ENCODE peak calls at places on chromosomes 13 and 19, in seven cellular contexts. B is fibroblast of the aortic adventitia, D is GM06990, P is pancreas, M is WTC11, N is GM10248, X is lower lobe of right lung. V is an unnamed sample.

GRCh38 chr19:34226036-34226435 is 28.3 kb upstream of the GARRE1 start:
- DNase-seq in D (no peak), B (no peak), M (no peak), P (no peak), N (no peak), X (no peak), V (no peak)

GRCh38 chr19:51094696-51095279 is 12.1 kb upstream of the KLK14 start:
- DNase-seq in M (peak), P (no peak), B (no peak), X (peak), D (no peak), N (peak), V (peak)

GRCh38 chr13:87671824-87672603 is 843 bp downstream of the SLITRK5 start:
- DNase-seq in M (peak), B (no peak), D (no peak), N (peak), P (no peak), X (no peak), V (peak)

GRCh38 chr19:41753159-41753558 is 2.2 kb upstream of the CEACAM6 start:
- DNase-seq in P (peak), N (peak), B (peak), M (peak), D (peak), X (peak), V (peak)

GRCh38 chr19:32418155-32418554 is 12.6 kb downstream of the DPY19L3 start:
- DNase-seq in M (no peak), N (no peak), B (no peak), P (no peak), X (no peak), D (no peak), V (no peak)

GRCh38 chr13:99085139-99085845 is 107.4 kb upstream of the DOCK9 start:
- DNase-seq in B (no peak), X (no peak), N (no peak), D (peak), M (peak), P (peak), V (peak)

GRCh38 chr19:16435999-16436650 is 35.6 kb downstream of the EPS15L1 start:
- DNase-seq in P (no peak), D (no peak), M (no peak), N (no peak), B (peak), X (no peak), V (no peak)

GRCh38 chr13:26679945-26680516 is 80.6 kb downstream of the GPR12 start:
- DNase-seq in P (no peak), D (no peak), M (peak), X (no peak), N (no peak), B (no peak), V (peak)

GRCh38 chr13:89238496-89238895 is 1567.3 kb downstream of the SLITRK5 start:
- DNase-seq in P (no peak), D (no peak), N (no peak), X (no peak), M (no peak), B (no peak), V (no peak)

GRCh38 chr13:99310382-99311031 is 3.3 kb upstream of the GPR183 start:
- DNase-seq in B (peak), M (no peak), X (no peak), N (no peak), P (no peak), D (peak), V (no peak)

GRCh38 chr19:11617207-11618062 is 20.2 kb downstream of the ZNF627 start:
- DNase-seq in D (no peak), X (no peak), M (no peak), N (no peak), B (no peak), P (no peak), V (no peak)

GRCh38 chr13:111047326-111047725 is 67.8 kb upstream of the ARHGEF7 start:
- DNase-seq in M (no peak), P (no peak), B (no peak), N (no peak), X (no peak), D (no peak), V (no peak)

GRCh38 chr19:22517496-22518411 is 95.6 kb upstream of the ZNF98 start:
- DNase-seq in M (no peak), P (no peak), B (no peak), X (no peak), N (no peak), D (no peak), V (no peak)

GRCh38 chr13:73622375-73622774 is 511.8 kb downstream of the KLF12 start:
- DNase-seq in D (no peak), N (no peak), X (no peak), B (no peak), P (no peak), M (no peak), V (no peak)

GRCh38 chr19:41261474-41262190 is 2.5 kb upstream of the HNRNPUL1 start:
- DNase-seq in M (no peak), N (no peak), D (no peak), B (no peak), P (peak), X (no peak), V (no peak)

GRCh38 chr19:49910179-49910578 is 13.5 kb upstream of the IL4I1 start:
- DNase-seq in N (no peak), P (no peak), D (no peak), M (no peak), B (no peak), X (no peak), V (no peak)

GRCh38 chr13:33235078-33235477 is 50.5 kb downstream of the STARD13 start:
- DNase-seq in N (no peak), B (peak), M (no peak), P (no peak), D (no peak), X (no peak), V (no peak)

GRCh38 chr13:66087149-66087780 is 1142.9 kb downstream of the PCDH9 start:
- DNase-seq in N (no peak), X (no peak), M (no peak), P (no peak), B (peak), D (no peak), V (no peak)

GRCh38 chr13:29707876-29708543 is 112.5 kb upstream of the SLC7A1 start:
- DNase-seq in P (peak), B (peak), X (no peak), N (peak), D (no peak), M (peak), V (no peak)

GRCh38 chr19:50711196-50711595 is 8.4 kb downstream of the SHANK1 start:
- DNase-seq in X (no peak), N (no peak), D (no peak), P (no peak), M (no peak), B (no peak), V (no peak)

GRCh38 chr13:43159007-43159406 is 135.6 kb downstream of the DNAJC15 start:
- DNase-seq in M (no peak), P (no peak), D (no peak), X (no peak), N (no peak), B (peak), V (no peak)

GRCh38 chr19:34232566-34233481 is 21.5 kb upstream of the GARRE1 start:
- DNase-seq in N (peak), M (no peak), P (peak), X (peak), B (peak), D (no peak), V (no peak)

GRCh38 chr19:31349160-31349881 is at the start of gene TSHZ3:
- DNase-seq in X (peak), D (no peak), B (peak), P (peak), M (peak), N (no peak), V (peak)

GRCh38 chr13:24106429-24106828 is 54.1 kb upstream of the SPATA13 start:
- DNase-seq in M (no peak), B (no peak), N (no peak), X (no peak), P (peak), D (no peak), V (no peak)

GRCh38 chr13:65789815-65790214 is 1440.3 kb downstream of the PCDH9 start:
- DNase-seq in X (no peak), D (no peak), M (no peak), N (no peak), B (peak), P (no peak), V (no peak)

GRCh38 chr19:49847731-49848696 is 2.9 kb upstream of the PTOV1 start:
- DNase-seq in X (no peak), N (no peak), M (no peak), P (no peak), B (peak), D (no peak), V (no peak)

DNA sequence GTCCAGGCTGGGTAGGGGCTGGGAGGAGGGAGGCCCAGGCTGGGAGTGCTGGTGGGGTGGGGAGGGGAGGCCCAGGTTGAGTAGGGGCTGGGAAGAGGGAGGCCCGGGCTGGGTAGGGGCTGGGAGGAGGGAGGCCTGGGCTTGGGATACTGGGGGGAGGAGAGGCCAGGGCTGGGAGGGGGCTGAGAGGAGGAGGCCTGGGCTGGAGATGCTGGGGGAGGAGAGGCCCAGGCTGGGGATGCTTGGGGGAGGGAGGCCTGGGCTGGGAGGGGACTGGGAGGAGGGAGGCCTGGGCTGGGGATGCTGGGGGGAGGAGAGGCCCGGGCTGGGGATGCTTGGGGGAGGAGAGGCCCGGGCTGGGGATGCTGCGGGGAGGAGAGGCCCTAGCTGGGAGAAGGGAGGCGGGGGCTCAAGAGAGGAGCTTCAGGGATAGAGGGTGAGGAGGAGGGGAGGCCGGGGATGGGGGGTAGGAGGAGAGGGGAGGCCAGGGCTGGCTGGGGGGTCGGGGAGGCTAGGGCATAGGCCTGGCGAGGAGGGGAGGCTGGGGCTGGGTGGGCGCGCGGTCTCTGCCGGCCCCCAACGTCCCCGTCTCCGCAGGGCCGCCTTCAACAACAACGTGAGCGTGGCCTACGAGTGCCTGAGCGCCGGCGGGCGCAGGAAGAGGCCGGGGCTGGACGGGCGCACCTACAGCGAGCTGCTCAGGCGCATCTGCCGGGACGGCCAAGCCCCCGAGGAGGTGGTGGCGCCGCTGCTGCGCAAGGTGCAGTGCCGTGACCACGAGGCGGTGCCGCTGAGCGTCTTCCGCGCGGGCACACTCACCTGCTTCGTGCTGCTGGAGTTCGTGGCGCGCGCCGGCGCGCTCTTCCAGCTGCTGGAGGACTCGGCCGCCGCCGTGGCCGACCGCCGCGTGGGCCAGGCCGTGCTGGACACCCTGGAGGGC is 11.3 kb downstream of the TPGS1 start:
- DNase-seq in N (no peak), B (peak), M (peak), D (peak), P (no peak), X (no peak), V (peak)
- TF ChIP-seq CTCF in N (peak), B (no peak), M (no peak), D (peak), P (no peak), X (no peak), V (no peak)

DNA sequence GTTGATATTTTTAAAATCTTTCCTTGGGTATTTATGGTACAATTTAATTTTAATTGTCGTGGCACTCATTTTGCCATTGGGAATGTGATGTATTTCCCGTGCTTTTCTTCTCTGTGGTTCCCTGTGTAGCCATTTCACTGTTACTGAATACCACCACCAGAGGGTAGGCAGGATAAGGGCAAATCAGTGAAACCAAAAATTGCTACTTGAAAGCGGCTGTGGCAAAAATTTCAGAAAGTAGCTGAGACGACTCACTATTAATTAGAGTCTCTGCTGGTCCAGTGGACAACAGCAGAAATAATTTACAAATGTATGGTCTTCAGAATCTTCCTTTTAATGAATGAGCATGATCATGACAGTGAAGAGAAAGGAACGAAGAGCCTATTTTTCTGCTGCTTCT is 34.4 kb upstream of the MIR17HG start:
- DNase-seq in M (no peak), B (peak), P (no peak), D (peak), N (no peak), X (no peak), V (no peak)
- TF ChIP-seq CTCF in M (peak), B (peak), P (no peak), D (peak), N (peak), X (peak), V (peak)

DNA sequence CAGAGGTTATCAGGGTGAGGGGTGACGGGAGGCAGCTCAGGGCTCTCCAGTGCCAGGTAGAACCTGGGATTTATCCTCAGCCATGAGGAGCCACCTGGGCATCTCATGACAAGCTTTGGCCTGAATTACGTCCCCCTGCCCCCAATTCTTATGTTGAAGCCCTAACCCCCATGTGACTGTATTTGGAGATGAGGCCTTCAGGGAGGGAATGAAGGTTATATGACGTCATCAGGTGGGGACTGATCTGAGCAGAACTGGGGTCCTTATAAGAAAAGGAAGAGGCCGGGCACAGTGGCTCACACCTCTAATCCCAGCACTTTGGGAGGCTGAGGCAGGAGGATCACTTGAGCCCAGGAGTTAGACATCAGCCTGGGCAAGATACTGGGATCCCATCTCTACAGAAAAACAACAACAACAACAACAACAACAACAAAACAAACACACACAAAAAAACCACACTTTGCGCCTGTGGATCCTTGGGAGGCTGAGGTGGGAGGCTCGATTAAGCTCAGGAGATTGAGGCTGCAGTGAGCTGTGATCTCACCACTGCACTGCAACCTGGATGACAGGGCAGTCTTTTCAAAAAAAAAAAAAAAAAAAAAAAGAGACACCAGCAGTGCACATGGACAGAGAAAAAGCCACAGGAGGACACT is 18.4 kb downstream of the ZFR2 start:
- DNase-seq in P (no peak), D (no peak), N (no peak), X (no peak), B (no peak), M (no peak), V (no peak)
- TF ChIP-seq CTCF in P (no peak), D (no peak), N (no peak), X (no peak), B (no peak), M (no peak), V (no peak)

DNA sequence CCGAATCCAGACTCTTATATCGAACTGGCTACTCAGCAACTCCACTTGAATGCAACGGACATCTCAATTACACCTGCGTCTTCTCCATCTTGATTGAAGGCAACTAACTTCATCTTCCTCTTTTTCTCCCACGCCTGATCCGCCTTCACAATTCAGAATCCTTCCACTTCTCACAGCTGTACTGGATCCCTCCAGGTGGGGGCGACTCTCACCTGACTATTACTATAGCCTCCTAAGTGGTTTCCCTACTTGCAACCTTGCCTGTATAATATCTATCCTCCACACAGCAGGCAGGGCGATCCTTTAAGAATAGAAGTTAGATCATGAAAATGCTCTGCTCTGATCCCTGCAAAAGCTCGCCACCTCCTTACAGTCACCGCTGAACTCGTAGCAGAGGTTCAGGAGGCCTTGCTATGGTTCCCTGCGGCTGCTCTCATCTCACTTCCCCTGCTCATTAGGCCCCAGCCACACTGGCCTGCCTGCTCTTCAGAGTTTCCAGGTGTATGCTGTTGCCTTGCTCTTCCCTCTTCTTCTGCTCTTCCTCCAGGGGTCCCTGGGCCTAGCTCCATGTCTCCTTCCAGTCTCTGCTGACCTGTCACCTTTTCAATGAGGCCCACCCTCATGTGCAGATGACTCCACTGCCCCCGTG is 31.9 kb downstream of the RFXAP start:
- DNase-seq in P (no peak), M (peak), N (no peak), B (no peak), X (no peak), D (no peak), V (peak)
- TF ChIP-seq CTCF in P (no peak), M (peak), N (no peak), B (peak), X (peak), D (peak), V (peak)

GRCh38 chr13:49545661-49546060 is 39.7 kb downstream of the RCBTB1 start:
- DNase-seq in M (no peak), P (no peak), D (no peak), X (no peak), B (no peak), N (no peak), V (no peak)

GRCh38 chr13:49553888-49554287 is 31.5 kb downstream of the RCBTB1 start:
- DNase-seq in M (no peak), D (no peak), N (no peak), P (no peak), X (no peak), B (no peak), V (no peak)

GRCh38 chr13:49546559-49546958 is 38.8 kb downstream of the RCBTB1 start:
- DNase-seq in P (no peak), M (no peak), X (no peak), D (no peak), B (no peak), N (no peak), V (no peak)

GRCh38 chr13:49551245-49551644 is 34.1 kb downstream of the RCBTB1 start:
- DNase-seq in N (no peak), M (no peak), P (no peak), X (no peak), B (no peak), D (no peak), V (no peak)

GRCh38 chr13:49549289-49549688 is 36.1 kb downstream of the RCBTB1 start:
- DNase-seq in B (no peak), N (no peak), P (no peak), D (no peak), X (no peak), M (peak), V (no peak)
- TF ChIP-seq CTCF in B (peak), N (no peak), P (no peak), D (no peak), X (peak), M (no peak), V (no peak)

V was measured in nephron progenitor cell.